ENCODE peak calls at places on chromosomes 3 and 15, in six cellular contexts. S, Y, C, P, H and F are unnamed samples.

GRCh38 chr3:37481986-37482385 is 307.6 kb upstream of the LRRFIP2 start:
- DNase-seq in S (no peak), Y (no peak), C (no peak), P (no peak), H (no peak), F (no peak)

GRCh38 chr15:77538011-77538410 is 94.7 kb downstream of the LINGO1 start:
- DNase-seq in S (no peak), Y (no peak), C (no peak), P (peak; percentile 48), H (no peak), F (no peak)

GRCh38 chr3:75395601-75396315 is 268.4 kb upstream of the FRG2C start:
- DNase-seq in S (no peak), Y (no peak), C (no peak), P (no peak), H (no peak), F (no peak)

GRCh38 chr3:129101370-129102138 is 20.1 kb downstream of the RAB43 start:
- DNase-seq in S (no peak), Y (peak; percentile 27), C (no peak), P (no peak), H (no peak), F (no peak)

GRCh38 chr15:75669191-75669878 is 21.6 kb downstream of the SNX33 start:
- DNase-seq in S (no peak), Y (no peak), C (no peak), P (no peak), H (no peak), F (no peak)

GRCh38 chr15:64149424-64150235 is 1.9 kb upstream of the SNX22 start:
- DNase-seq in S (no peak), Y (peak; percentile 41), C (no peak), P (peak; percentile 16), H (no peak), F (no peak)

GRCh38 chr3:123750659-123751420 is 133.3 kb downstream of the MYLK start:
- DNase-seq in S (no peak), Y (peak; percentile 90), C (peak; percentile 76), P (no peak), H (no peak), F (peak; percentile 71)

GRCh38 chr3:129974451-129975331 is at the start of gene TRH:
- DNase-seq in S (no peak), Y (no peak), C (peak; percentile 4), P (no peak), H (no peak), F (no peak)

GRCh38 chr3:43686700-43687498 is 3.8 kb upstream of the ABHD5 start:
- DNase-seq in S (no peak), Y (no peak), C (no peak), P (no peak), H (no peak), F (no peak)

GRCh38 chr15:65085990-65086679 is 9.6 kb downstream of the KBTBD13 start:
- DNase-seq in S (no peak), Y (no peak), C (peak; percentile 26), P (peak; percentile 71), H (no peak), F (no peak)

GRCh38 chr15:52114656-52115055 is 2.1 kb upstream of the BCL2L10 start:
- DNase-seq in S (no peak), Y (no peak), C (no peak), P (no peak), H (no peak), F (no peak)

GRCh38 chr15:32718822-32719716 is 1.3 kb downstream of the GREM1 start:
- DNase-seq in S (no peak), Y (peak; percentile 32), C (peak; percentile 38), P (no peak), H (no peak), F (peak; percentile 34)

GRCh38 chr3:171620825-171621434 is 160.7 kb upstream of the TNIK start:
- DNase-seq in S (no peak), Y (peak; percentile 38), C (peak; percentile 91), P (no peak), H (no peak), F (peak; percentile 82)

GRCh38 chr3:119527731-119528130 is 29.4 kb downstream of the TIMMDC1 start:
- DNase-seq in S (no peak), Y (no peak), C (no peak), P (no peak), H (no peak), F (no peak)

GRCh38 chr3:119530418-119530817 is 29.0 kb downstream of the CD80 start:
- DNase-seq in S (no peak), Y (no peak), C (no peak), P (no peak), H (no peak), F (no peak)

GRCh38 chr3:119529883-119530282 is 29.5 kb downstream of the CD80 start:
- DNase-seq in S (no peak), Y (peak; percentile 45), C (peak; percentile 78), P (no peak), H (no peak), F (peak; percentile 18)

DNA sequence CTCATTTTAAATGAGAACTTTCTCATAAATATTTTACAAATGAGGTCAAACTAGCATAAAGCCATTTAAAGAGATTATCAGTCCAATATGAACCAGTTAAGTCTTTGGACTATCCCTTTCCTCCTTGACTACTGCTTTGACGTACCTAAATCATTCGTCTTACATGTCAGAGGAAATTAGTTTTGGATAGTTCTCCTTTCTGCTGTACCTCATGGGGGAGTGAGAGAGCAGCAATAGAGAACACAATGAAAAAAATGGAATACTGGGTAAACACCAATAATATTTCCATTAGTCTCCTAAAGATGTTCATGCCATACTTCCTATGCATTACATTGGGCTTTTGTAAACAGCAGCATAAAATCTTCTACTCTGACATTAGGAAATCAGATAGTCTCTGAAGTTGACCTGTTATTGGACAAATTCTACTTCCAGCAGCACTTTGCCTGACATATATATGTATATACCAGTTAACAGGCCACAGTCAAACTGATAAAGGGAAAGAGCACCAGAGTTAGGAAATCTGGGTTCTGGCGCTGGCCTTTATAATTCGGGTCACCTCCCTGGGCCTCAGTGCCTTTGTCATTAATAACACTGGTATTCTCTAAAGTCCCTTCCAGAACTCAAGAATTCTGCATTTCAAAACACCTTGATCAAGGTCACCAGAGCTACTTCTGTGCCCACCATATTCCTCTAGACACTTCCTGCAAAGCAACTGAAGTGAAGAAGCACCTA is 26.8 kb downstream of the TIMMDC1 start:
- DNase-seq in S (no peak), Y (peak; percentile 43), C (peak; percentile 53), P (no peak), H (no peak), F (peak; percentile 16)
- TF ChIP-seq CTCF in S (peak; percentile 59), Y (peak; percentile 51), C (peak; percentile 56), P (peak; percentile 13), H (no peak), F (peak; percentile 43)

GRCh38 chr3:134027631-134028030 is 2.1 kb downstream of the SLCO2A1 start:
- DNase-seq in S (no peak), Y (no peak), C (no peak), P (no peak), H (no peak), F (no peak)
- H3K4me3 ChIP-seq in S (peak overlapping the region; percentile 76), Y (no peak overlapping the region), C (no peak overlapping the region), P (peak overlapping the region; percentile 61), H (no peak overlapping the region), F (no peak overlapping the region)

GRCh38 chr15:57761562-57761961 is 55.0 kb downstream of the POLR2M start:
- DNase-seq in S (no peak), Y (no peak), C (no peak), P (no peak), H (no peak), F (no peak)

GRCh38 chr15:57767526-57767925 is 61.0 kb downstream of the POLR2M start:
- DNase-seq in S (no peak), Y (no peak), C (no peak), P (no peak), H (no peak), F (no peak)

GRCh38 chr15:57758556-57758955 is 52.0 kb downstream of the POLR2M start:
- DNase-seq in S (no peak), Y (peak; percentile 30), C (no peak), P (no peak), H (no peak), F (no peak)

GRCh38 chr15:57762302-57762701 is 55.8 kb downstream of the POLR2M start:
- DNase-seq in S (no peak), Y (no peak), C (no peak), P (no peak), H (no peak), F (no peak)
- TF ChIP-seq CTCF in S (no peak), Y (no peak), C (no peak), P (no peak), H (no peak), F (peak; percentile 21)

GRCh38 chr3:53073553-53074365 is 27.9 kb upstream of the SFMBT1 start:
- DNase-seq in S (no peak), Y (no peak), C (no peak), P (peak; percentile 46), H (no peak), F (no peak)
- H3K4me3 ChIP-seq in S (peak overlapping the region; percentile 81), Y (no peak overlapping the region), C (peak overlapping the region; percentile 66), P (peak overlapping the region; percentile 83), H (peak overlapping the region; percentile 86), F (no peak overlapping the region)

DNA sequence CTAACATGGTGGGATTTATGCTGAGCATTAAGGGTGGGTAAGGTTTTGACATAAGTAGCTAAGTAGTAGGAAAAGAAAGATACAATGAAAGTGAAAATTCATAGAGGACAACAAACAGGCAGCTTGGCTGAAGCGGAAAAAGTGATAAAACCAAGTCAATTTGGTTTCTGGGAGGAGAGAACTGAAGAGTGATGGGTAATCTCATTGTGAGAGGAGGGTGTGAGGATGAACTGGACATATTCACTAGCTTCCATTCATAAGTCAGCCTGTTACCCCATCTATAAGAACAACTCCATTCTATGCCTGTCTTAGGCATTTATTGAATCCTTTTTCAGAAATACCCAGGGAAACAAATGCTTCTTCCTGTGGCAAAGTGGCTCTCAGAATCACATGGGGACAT is 67.1 kb upstream of the BBX start:
- DNase-seq in S (no peak), Y (no peak), C (no peak), P (no peak), H (no peak), F (no peak)
- TF ChIP-seq CTCF in S (no peak), Y (no peak), C (no peak), P (no peak), H (no peak), F (no peak)

DNA sequence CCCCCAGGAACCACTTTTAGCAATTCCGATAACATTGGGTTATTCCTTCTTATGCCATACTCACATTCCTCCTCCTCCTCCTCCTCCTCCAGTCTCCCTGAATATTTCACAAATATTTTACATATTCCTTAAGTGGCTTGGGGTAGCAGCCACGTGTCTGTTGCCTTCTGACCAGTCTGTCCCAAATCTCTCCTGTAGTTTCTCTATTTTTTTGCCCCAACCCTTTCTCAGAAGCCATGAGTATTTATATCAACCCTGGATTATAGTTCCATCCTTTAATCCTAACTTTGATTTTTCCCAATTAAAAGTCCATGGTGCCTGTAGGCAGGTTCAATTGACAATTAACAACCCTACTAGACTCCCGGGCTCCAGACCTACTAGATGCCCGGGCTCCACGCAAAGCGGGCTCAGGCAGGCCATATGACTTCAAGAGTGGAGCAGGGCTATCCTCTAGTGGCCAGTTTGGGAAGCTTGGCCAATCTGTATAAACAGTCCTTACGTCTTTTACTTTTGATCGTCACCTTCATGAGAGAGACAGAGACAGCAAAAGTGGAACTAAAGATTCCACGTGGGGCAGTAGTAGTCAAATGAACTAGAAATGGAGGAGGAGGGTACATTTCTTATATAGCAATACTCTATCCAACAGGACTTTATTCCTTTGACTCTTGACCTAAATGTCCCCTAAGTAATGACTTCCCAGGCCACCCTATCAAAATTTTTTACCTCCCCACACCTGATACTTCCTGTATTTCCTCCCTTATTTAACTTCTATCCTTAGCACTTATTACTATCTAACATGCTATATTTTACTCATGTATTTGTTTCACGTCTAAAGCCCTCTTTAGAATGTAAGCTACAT is 69.7 kb downstream of the USF3 start:
- DNase-seq in S (peak; percentile 42), Y (peak; percentile 70), C (peak; percentile 76), P (no peak), H (no peak), F (peak; percentile 71)
- H3K4me3 ChIP-seq in S (peak overlapping the region; percentile 20), Y (no peak overlapping the region), C (no peak overlapping the region), P (no peak overlapping the region), H (no peak overlapping the region), F (no peak overlapping the region)